ENCODE peak calls at places on chromosomes 3 and 15, in five cellular contexts. G is mucosa of descending colon, W is psoas muscle, U is heart right ventricle, J is GM10248. D is an unnamed sample.

GRCh38 chr15:45268135-45268534 is 16.1 kb downstream of the SLC28A2 start:
- DNase-seq in W (no peak), U (no peak), J (no peak), G (peak; percentile 74), D (peak; percentile 26)

GRCh38 chr3:190701096-190701532 is 161.4 kb downstream of the GMNC start:
- DNase-seq in U (peak; percentile 11), W (no peak), G (peak; percentile 60), J (peak; percentile 4), D (peak; percentile 44)

GRCh38 chr3:39189648-39190269 is 2.6 kb downstream of the XIRP1 start:
- DNase-seq in W (no peak), U (peak; percentile 52), G (peak; percentile 71), J (peak; percentile 82), D (peak; percentile 65)

GRCh38 chr3:183911763-183912506 is 27.3 kb upstream of the PARL start:
- DNase-seq in J (no peak), G (no peak), U (no peak), W (no peak), D (no peak)

GRCh38 chr3:45026038-45026437 is at the start of gene CLEC3B:
- DNase-seq in J (no peak), U (peak; percentile 79), W (peak; percentile 74), G (peak; percentile 42), D (no peak)

GRCh38 chr15:37756407-37756806 is 178.0 kb upstream of the TMCO5A start:
- DNase-seq in W (no peak), J (no peak), U (no peak), G (no peak), D (no peak)

GRCh38 chr3:183339461-183340086 is 86.5 kb downstream of the B3GNT5 start:
- DNase-seq in W (no peak), J (no peak), G (no peak), U (no peak), D (no peak)

GRCh38 chr15:94036156-94036555 is 195.2 kb upstream of the MCTP2 start:
- DNase-seq in G (no peak), U (no peak), J (no peak), W (no peak), D (no peak)

GRCh38 chr15:94346272-94346671 is 114.9 kb downstream of the MCTP2 start:
- DNase-seq in J (no peak), U (no peak), W (no peak), G (no peak), D (no peak)

GRCh38 chr15:70608156-70608555 is 155.2 kb downstream of the UACA start:
- DNase-seq in W (no peak), G (no peak), J (no peak), U (no peak), D (no peak)

GRCh38 chr3:76134166-76134565 is 348.8 kb upstream of the ZNF717 start:
- DNase-seq in U (no peak), J (no peak), W (no peak), G (no peak), D (no peak)

GRCh38 chr3:144636833-144637232 is 665.2 kb downstream of the DIPK2A start:
- DNase-seq in G (no peak), W (no peak), J (no peak), U (no peak), D (no peak)

GRCh38 chr3:156948402-156949210 is 122.5 kb downstream of the LEKR1 start:
- DNase-seq in W (no peak), G (no peak), J (no peak), U (no peak), D (no peak)

GRCh38 chr3:150956376-150956775 is 16.2 kb downstream of the CLRN1 start:
- DNase-seq in W (no peak), J (no peak), U (no peak), G (no peak), D (no peak)

GRCh38 chr3:160130950-160131349 is 94.3 kb upstream of the C3orf80 start:
- DNase-seq in G (no peak), W (no peak), U (no peak), J (no peak), D (no peak)

GRCh38 chr3:24832878-24833277 is 338.2 kb upstream of the THRB start:
- DNase-seq in G (no peak), U (no peak), J (no peak), W (no peak), D (no peak)

GRCh38 chr3:87811953-87812352 is 246.9 kb downstream of the CGGBP1 start:
- DNase-seq in J (no peak), U (no peak), G (no peak), W (no peak), D (no peak)

GRCh38 chr15:98419173-98419814 is 229.0 kb upstream of the IGF1R start:
- DNase-seq in U (no peak), J (no peak), G (no peak), W (no peak), D (no peak)

GRCh38 chr15:55741592-55742497 is 1.1 kb downstream of the PRTG start:
- DNase-seq in J (peak; percentile 28), W (no peak), U (no peak), G (peak; percentile 18), D (peak; percentile 25)

GRCh38 chr15:38691951-38692788 is 127.6 kb upstream of the RASGRP1 start:
- DNase-seq in W (no peak), J (no peak), U (no peak), G (no peak), D (no peak)

GRCh38 chr3:192727032-192727847 is at the start of gene FGF12:
- DNase-seq in W (peak; percentile 37), G (peak; percentile 12), U (peak; percentile 87), J (peak; percentile 17), D (peak; percentile 2)

GRCh38 chr3:120348065-120348980 is 831 bp downstream of the LRRC58 start:
- DNase-seq in J (peak; percentile 57), W (no peak), G (peak; percentile 45), U (no peak), D (peak; percentile 68)

GRCh38 chr3:1118074-1118473 is 25.2 kb downstream of the CNTN6 start:
- DNase-seq in G (no peak), W (no peak), U (no peak), J (no peak), D (no peak)

GRCh38 chr15:78306176-78306774 is 6.9 kb upstream of the SKIC8 start:
- DNase-seq in W (no peak), J (no peak), U (no peak), G (no peak), D (no peak)

GRCh38 chr3:126964950-126965349 is 18.0 kb upstream of the PLXNA1 start:
- DNase-seq in W (no peak), U (no peak), G (no peak), J (no peak), D (no peak)

GRCh38 chr15:99618941-99619411 is 53.2 kb downstream of the MEF2A start:
- DNase-seq in U (no peak), G (no peak), W (no peak), J (no peak), D (no peak)

GRCh38 chr3:61617041-61617440 is 55.7 kb downstream of the PTPRG start:
- DNase-seq in W (no peak), G (no peak), U (no peak), J (no peak), D (no peak)

GRCh38 chr3:63912768-63913588 is 795 bp upstream of the SCAANT1 start:
- DNase-seq in G (peak; percentile 70), U (peak; percentile 42), W (peak; percentile 47), J (peak; percentile 31), D (peak; percentile 64)

GRCh38 chr3:180633722-180634121 is 31.8 kb downstream of the TTC14 start:
- DNase-seq in G (no peak), U (no peak), J (no peak), W (no peak), D (no peak)

GRCh38 chr3:161366067-161366466 is 5.2 kb downstream of the SPTSSB start:
- DNase-seq in J (no peak), G (no peak), U (no peak), W (no peak), D (no peak)

GRCh38 chr3:161371441-161372320 is at the start of gene SPTSSB:
- DNase-seq in W (peak; percentile 16), J (peak; percentile 47), G (peak; percentile 38), U (peak; percentile 33), D (peak; percentile 64)

GRCh38 chr3:161372321-161373260 is 1.3 kb upstream of the SPTSSB start:
- DNase-seq in W (no peak), U (peak; percentile 16), J (peak; percentile 31), G (peak; percentile 14), D (peak; percentile 42)

DNA sequence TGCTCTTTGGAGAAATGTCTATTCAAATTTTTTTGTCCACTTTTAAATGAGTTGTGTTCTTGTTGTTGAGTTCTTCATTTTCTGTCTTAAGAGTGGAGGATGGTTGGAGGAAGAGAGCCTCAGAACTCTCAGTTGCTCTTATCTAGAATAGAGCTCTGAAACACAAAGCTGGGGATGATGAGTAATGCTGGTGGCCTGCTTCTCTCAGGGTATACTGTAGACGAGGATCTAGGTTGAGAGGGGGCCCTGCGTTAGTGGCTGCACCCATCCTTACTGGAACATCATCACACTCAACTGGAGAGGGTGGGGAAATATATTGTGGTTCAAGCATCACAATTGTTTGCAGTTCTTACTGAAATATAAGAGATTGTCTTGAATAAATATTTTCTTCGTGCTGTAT is 1.8 kb downstream of the SPTSSB start:
- DNase-seq in U (no peak), W (no peak), J (no peak), G (no peak), D (peak; percentile 3)
- TF ChIP-seq CTCF in U (no peak), W (no peak), J (no peak), G (no peak), D (no peak)

GRCh38 chr3:58021962-58022361 is 13.7 kb downstream of the FLNB start:
- DNase-seq in W (no peak), G (no peak), U (no peak), J (no peak), D (no peak)
- TF ChIP-seq CTCF in W (no peak), G (no peak), U (no peak), J (no peak), D (no peak)

GRCh38 chr3:148379763-148380162 is 317.9 kb upstream of the AGTR1 start:
- DNase-seq in W (no peak), U (no peak), J (peak; percentile 11), G (peak; percentile 14), D (no peak)
- TF ChIP-seq CTCF in W (peak; percentile 46), U (no peak), J (peak; percentile 24), G (no peak), D (no peak)

DNA sequence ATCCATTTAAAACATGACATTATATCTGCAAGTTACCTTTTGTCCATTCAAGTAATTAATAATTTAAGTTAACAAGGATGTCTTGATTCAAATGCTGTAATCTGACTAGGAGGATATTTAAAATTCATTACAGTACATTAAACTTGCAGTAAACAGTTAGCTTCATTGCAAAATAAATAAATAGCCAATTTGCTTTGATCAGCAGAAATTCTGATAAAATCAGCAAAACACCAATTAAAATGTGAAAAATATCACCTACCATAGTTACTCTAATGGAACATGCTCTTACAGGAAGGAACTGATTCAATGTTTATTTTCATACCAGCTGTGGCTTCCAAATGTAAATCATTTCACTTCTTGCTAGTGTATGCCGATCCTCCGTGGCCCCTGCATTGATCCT is 150.7 kb downstream of the FOXB1 start:
- DNase-seq in G (no peak), J (no peak), U (no peak), W (no peak), D (no peak)
- TF ChIP-seq CTCF in G (no peak), J (no peak), U (no peak), W (no peak), D (no peak)

GRCh38 chr3:57079221-57079831 is 18.9 kb downstream of the SPATA12 start:
- DNase-seq in W (peak; percentile 46), J (peak; percentile 70), U (peak; percentile 44), G (peak; percentile 51), D (peak; percentile 16)
- TF ChIP-seq CTCF in W (no peak), J (no peak), U (no peak), G (no peak), D (no peak)

GRCh38 chr3:50862221-50862620 is 187.5 kb downstream of the DOCK3 start:
- DNase-seq in G (no peak), J (no peak), U (no peak), W (no peak), D (no peak)
- TF ChIP-seq CTCF in G (no peak), J (no peak), U (no peak), W (no peak), D (no peak)

D was measured in activated CD8-positive, alpha-beta T cell treated with anti-CD3 and anti-CD28 coated beads for 36 hours.